ENCODE peak calls at places on chromosome 1, in nine cellular contexts. D is H9, O is Caco-2, H is left lung, K is AG04450, W is pancreas, T is heart right ventricle, S is uterus, L is tibial nerve. P is an unnamed sample.

GRCh38 chr1:208170252-208170651 is 73.9 kb downstream of the PLXNA2 start:
- DNase-seq in D (no peak), O (no peak), H (no peak), K (no peak), W (peak; percentile 34), T (peak; percentile 70), S (no peak), L (no peak), P (no peak)

GRCh38 chr1:119220980-119221379 is 80.5 kb upstream of the WARS2 start:
- DNase-seq in D (no peak), O (no peak), H (no peak), K (no peak), W (no peak), T (no peak), S (no peak), L (no peak), P (no peak)

GRCh38 chr1:9957726-9958125 is 14.5 kb downstream of the NMNAT1 start:
- DNase-seq in D (no peak), O (no peak), H (no peak), K (no peak), W (no peak), T (no peak), S (no peak), L (no peak), P (no peak)

GRCh38 chr1:41610361-41610760 is 125.9 kb upstream of the EDN2 start:
- DNase-seq in D (no peak), O (no peak), H (no peak), K (no peak), W (no peak), T (no peak), S (no peak), L (no peak), P (no peak)

GRCh38 chr1:161849518-161849917 is 83.4 kb downstream of the ATF6 start:
- DNase-seq in D (no peak), O (no peak), H (no peak), K (no peak), W (no peak), T (no peak), S (no peak), L (no peak), P (no peak)

GRCh38 chr1:238606896-238607295 is 716.2 kb upstream of the ZP4 start:
- DNase-seq in D (no peak), O (no peak), H (no peak), K (no peak), W (no peak), T (no peak), S (no peak), L (no peak), P (no peak)

GRCh38 chr1:210233495-210234253 is 1.1 kb downstream of the SERTAD4 start:
- DNase-seq in D (peak; percentile 61), O (no peak), H (peak; percentile 88), K (no peak), W (peak; percentile 30), T (no peak), S (peak; percentile 62), L (no peak), P (peak; percentile 31)

GRCh38 chr1:93567255-93567918 is 114.2 kb downstream of the BCAR3 start:
- DNase-seq in D (no peak), O (peak; percentile 53), H (no peak), K (peak; percentile 77), W (no peak), T (peak; percentile 31), S (peak; percentile 70), L (no peak), P (no peak)

GRCh38 chr1:27600500-27601175 is 3.3 kb downstream of the AHDC1 start:
- DNase-seq in D (peak; percentile 85), O (no peak), H (no peak), K (no peak), W (no peak), T (no peak), S (peak; percentile 44), L (no peak), P (no peak)

GRCh38 chr1:43008425-43009108 is 49.9 kb upstream of the SLC2A1 start:
- DNase-seq in D (peak; percentile 100), O (peak; percentile 99), H (no peak), K (no peak), W (no peak), T (no peak), S (no peak), L (peak; percentile 33), P (peak; percentile 60)

GRCh38 chr1:236759252-236759859 is 35.7 kb upstream of the MTR start:
- DNase-seq in D (no peak), O (no peak), H (no peak), K (peak; percentile 8), W (no peak), T (no peak), S (no peak), L (no peak), P (peak; percentile 6)

GRCh38 chr1:227886503-227886961 is 61.2 kb downstream of the WNT9A start:
- DNase-seq in D (peak; percentile 39), O (peak; percentile 29), H (peak; percentile 73), K (no peak), W (no peak), T (peak; percentile 6), S (no peak), L (no peak), P (no peak)

GRCh38 chr1:227886993-227887696 is 60.6 kb downstream of the WNT9A start:
- DNase-seq in D (peak; percentile 57), O (peak; percentile 26), H (peak; percentile 86), K (peak; percentile 30), W (no peak), T (peak; percentile 73), S (peak; percentile 78), L (peak; percentile 62), P (no peak)

GRCh38 chr1:227884370-227885134 is 63.2 kb downstream of the WNT9A start:
- DNase-seq in D (no peak), O (no peak), H (peak; percentile 64), K (no peak), W (peak; percentile 6), T (peak; percentile 3), S (no peak), L (no peak), P (no peak)

GRCh38 chr1:227885135-227885647 is 62.5 kb downstream of the WNT9A start:
- DNase-seq in D (no peak), O (no peak), H (peak; percentile 58), K (no peak), W (peak; percentile 5), T (peak; percentile 4), S (no peak), L (no peak), P (no peak)

DNA sequence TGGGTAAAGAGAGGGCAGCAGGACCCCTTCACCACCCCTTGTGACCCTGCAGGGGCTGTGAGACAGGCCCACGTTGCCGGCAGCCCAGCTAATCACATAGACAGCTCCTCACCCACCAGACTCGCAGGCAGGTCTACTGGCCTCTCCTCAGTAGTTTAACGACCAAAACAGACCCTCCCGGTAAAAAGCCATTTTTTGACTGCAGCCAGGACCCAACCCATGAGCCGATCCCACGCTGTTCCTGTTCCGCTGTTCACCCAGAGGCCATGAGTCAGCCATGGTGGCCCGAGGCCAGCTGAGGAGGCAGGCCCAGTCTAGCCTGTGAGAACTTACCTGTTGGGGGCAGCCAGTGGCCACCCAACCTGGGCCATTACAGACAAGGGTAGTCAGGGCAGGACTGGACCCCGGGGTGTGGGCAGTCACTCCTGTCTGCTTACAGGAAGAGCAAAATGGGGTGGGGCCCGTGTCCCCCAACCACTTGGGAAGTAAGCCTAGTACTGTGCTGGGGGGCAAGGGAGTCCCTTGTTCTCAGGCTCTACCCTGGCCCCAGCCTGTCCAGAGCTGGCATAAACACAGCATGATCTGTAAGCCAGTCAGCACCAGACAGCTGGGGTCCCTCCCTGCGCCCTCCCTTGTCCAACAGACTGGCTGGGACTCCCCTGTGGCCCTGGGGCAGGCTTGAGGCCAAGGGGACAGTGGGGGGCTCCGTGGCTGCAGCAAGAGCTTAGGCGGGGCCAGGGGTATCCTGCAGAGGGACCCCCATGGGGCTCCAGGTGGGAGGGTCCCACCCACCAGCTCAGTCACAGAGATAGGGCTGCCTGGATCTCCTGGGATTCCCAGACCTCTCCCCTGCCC is 61.9 kb downstream of the WNT9A start:
- DNase-seq in D (peak; percentile 36), O (peak; percentile 34), H (peak; percentile 84), K (no peak), W (peak; percentile 53), T (peak; percentile 73), S (peak; percentile 87), L (peak; percentile 72), P (no peak)
- TF ChIP-seq CTCF in D (no peak), O (no peak), H (no peak), K (no peak), W (no peak), T (no peak), S (no peak), L (no peak), P (no peak)

DNA sequence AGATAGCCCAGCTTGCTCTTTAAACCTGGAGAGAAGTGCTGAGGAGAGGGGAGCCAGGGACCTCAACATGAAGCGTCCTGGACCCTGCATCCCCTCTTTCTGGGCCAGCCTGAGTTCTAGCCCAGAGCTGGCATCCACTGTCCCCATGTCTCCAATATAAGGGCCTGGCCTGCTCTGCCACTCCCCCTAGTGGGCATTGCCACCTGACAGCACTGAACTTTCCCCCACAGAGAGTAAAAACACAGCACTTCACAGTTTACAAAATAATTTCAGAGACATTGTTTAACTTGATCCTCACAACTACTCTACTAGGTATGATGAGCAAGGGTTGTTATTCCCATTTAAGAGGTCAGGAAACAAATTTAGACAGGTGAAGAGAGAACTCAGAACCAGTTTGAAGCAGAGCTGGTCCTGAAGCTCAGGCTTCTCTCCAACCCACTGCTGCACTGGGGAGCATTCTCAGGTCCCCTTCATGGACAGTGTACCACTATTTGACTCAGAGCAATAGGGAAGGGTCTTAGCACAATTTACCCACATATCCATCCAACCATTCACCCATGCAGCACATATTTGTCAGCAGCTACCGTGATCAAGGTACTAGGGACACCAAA is 151.2 kb downstream of the DMRTA2 start:
- DNase-seq in D (peak; percentile 52), O (no peak), H (no peak), K (no peak), W (no peak), T (peak; percentile 21), S (no peak), L (peak; percentile 16), P (no peak)
- TF ChIP-seq CTCF in D (peak; percentile 62), O (peak; percentile 60), H (peak; percentile 43), K (peak; percentile 35), W (peak; percentile 43), T (peak; percentile 58), S (no peak), L (peak; percentile 20), P (peak; percentile 57)

GRCh38 chr1:197521118-197521739 is 253.2 kb downstream of the CRB1 start:
- DNase-seq in D (no peak), O (no peak), H (no peak), K (peak; percentile 8), W (no peak), T (no peak), S (no peak), L (peak; percentile 54), P (peak; percentile 37)

GRCh38 chr1:197526736-197527371 is 248.4 kb downstream of the DENND1B start:
- DNase-seq in D (no peak), O (no peak), H (no peak), K (peak; percentile 1), W (no peak), T (no peak), S (no peak), L (no peak), P (no peak)
- TF ChIP-seq CTCF in D (peak; percentile 88), O (peak; percentile 42), H (peak; percentile 76), K (peak; percentile 55), W (peak; percentile 68), T (peak; percentile 81), S (peak; percentile 65), L (peak; percentile 71), P (peak; percentile 88)

DNA sequence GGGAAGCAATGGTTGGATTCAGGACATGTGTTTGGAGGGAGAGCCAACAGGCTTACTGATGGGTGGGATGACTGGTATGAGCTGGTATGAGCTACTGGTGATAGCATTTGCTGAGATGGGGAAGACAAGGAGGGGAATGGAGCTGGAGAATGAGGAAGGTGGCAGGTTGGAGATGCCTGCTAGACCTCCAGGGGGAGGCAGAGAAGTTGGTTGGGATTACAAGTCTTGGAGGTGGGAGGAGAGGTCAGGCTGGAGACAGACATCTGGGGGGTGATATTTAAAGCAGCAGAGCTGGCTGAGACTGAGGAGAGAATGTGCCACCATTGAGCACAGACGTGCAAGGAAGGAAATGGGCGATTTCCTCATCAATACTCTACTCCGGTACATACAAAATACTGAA is 31.8 kb upstream of the ENO1 start:
- DNase-seq in D (peak; percentile 52), O (no peak), H (no peak), K (no peak), W (no peak), T (no peak), S (no peak), L (no peak), P (no peak)
- TF ChIP-seq CTCF in D (peak; percentile 22), O (no peak), H (no peak), K (no peak), W (no peak), T (no peak), S (no peak), L (no peak), P (no peak)